ENCODE peak calls at places on chromosomes 5 and 9, in four cellular contexts. F, T, E and N are unnamed samples.

GRCh38 chr5:143412656-143413342 is 9.3 kb upstream of the NR3C1 start:
- DNase-seq in F (no peak), T (no peak), E (no peak), N (no peak)

GRCh38 chr5:143110591-143110990 is 292.9 kb downstream of the NR3C1 start:
- DNase-seq in F (no peak), T (no peak), E (no peak), N (no peak)

GRCh38 chr5:136052692-136053335 is 24.0 kb downstream of the TGFBI start:
- DNase-seq in F (no peak), T (no peak), E (no peak), N (no peak)

GRCh38 chr5:73615947-73616346 is 10.0 kb upstream of the ARHGEF28 start:
- DNase-seq in F (no peak), T (no peak), E (no peak), N (no peak)

GRCh38 chr5:113749334-113749733 is 235.8 kb downstream of the YTHDC2 start:
- DNase-seq in F (no peak), T (no peak), E (no peak), N (no peak)

GRCh38 chr9:132739705-132740310 is 69.5 kb downstream of the GTF3C4 start:
- DNase-seq in F (no peak), T (no peak), E (no peak), N (no peak)

GRCh38 chr9:21788752-21789151 is 13.7 kb upstream of the MTAP start:
- DNase-seq in F (no peak), T (no peak), E (no peak), N (no peak)

GRCh38 chr5:57499262-57500050 is 16.8 kb upstream of the ACTBL2 start:
- DNase-seq in F (no peak), T (peak; percentile 11), E (no peak), N (no peak)

GRCh38 chr5:55603947-55604346 is 69.2 kb upstream of the PLPP1 start:
- DNase-seq in F (no peak), T (peak; percentile 9), E (no peak), N (no peak)

GRCh38 chr5:130198927-130199326 is 294.7 kb downstream of the CHSY3 start:
- DNase-seq in F (no peak), T (peak; percentile 56), E (no peak), N (peak; percentile 6)

GRCh38 chr9:130661461-130662098 is 2.8 kb upstream of the PRDM12 start:
- DNase-seq in F (no peak), T (no peak), E (no peak), N (no peak)

GRCh38 chr5:33756481-33756880 is 135.3 kb downstream of the ADAMTS12 start:
- DNase-seq in F (no peak), T (no peak), E (no peak), N (no peak)

GRCh38 chr5:58021476-58021875 is 438.4 kb downstream of the PLK2 start:
- DNase-seq in F (no peak), T (no peak), E (no peak), N (no peak)

GRCh38 chr5:175652741-175653663 is 4.9 kb upstream of the HRH2 start:
- DNase-seq in F (no peak), T (no peak), E (no peak), N (peak; percentile 40)

GRCh38 chr5:15687401-15687800 is 187.4 kb downstream of the FBXL7 start:
- DNase-seq in F (no peak), T (no peak), E (no peak), N (no peak)

GRCh38 chr9:32705059-32705458 is 69.6 kb upstream of the TAF1L start:
- DNase-seq in F (no peak), T (no peak), E (no peak), N (no peak)

GRCh38 chr9:36603006-36603405 is 30.3 kb downstream of the MELK start:
- DNase-seq in F (no peak), T (no peak), E (no peak), N (no peak)

GRCh38 chr9:124388275-124389048 is 26.8 kb downstream of the PSMB7 start:
- DNase-seq in F (no peak), T (peak; percentile 5), E (no peak), N (no peak)

GRCh38 chr5:113085084-113085414 is 108.5 kb downstream of the DCP2 start:
- DNase-seq in F (no peak), T (no peak), E (no peak), N (no peak)

GRCh38 chr9:113558632-113559502 is 95.3 kb downstream of the RGS3 start:
- DNase-seq in F (peak; percentile 88), T (no peak), E (peak; percentile 63), N (no peak)

GRCh38 chr5:83029912-83030311 is 47.3 kb downstream of the TMEM167A start:
- DNase-seq in F (no peak), T (no peak), E (no peak), N (no peak)

GRCh38 chr9:137694962-137695875 is 76.4 kb downstream of the EHMT1 start:
- DNase-seq in F (peak; percentile 45), T (peak; percentile 79), E (peak; percentile 70), N (no peak)

GRCh38 chr5:10528056-10528816 is 35.6 kb upstream of the ANKRD33B start:
- DNase-seq in F (no peak), T (no peak), E (no peak), N (no peak)

GRCh38 chr9:8428389-8428788 is 628.8 kb upstream of the DMAC1 start:
- DNase-seq in F (no peak), T (no peak), E (no peak), N (peak; percentile 87)

GRCh38 chr5:53001541-53001940 is 12.4 kb downstream of the ITGA2 start:
- DNase-seq in F (no peak), T (no peak), E (no peak), N (no peak)

GRCh38 chr5:54701179-54701578 is 183.6 kb downstream of the SNX18 start:
- DNase-seq in F (no peak), T (no peak), E (peak; percentile 61), N (no peak)

GRCh38 chr5:69510694-69511093 is 18.1 kb downstream of the OCLN start:
- DNase-seq in F (no peak), T (no peak), E (no peak), N (no peak)

GRCh38 chr5:69517763-69518212 is 25.2 kb downstream of the OCLN start:
- DNase-seq in F (no peak), T (no peak), E (no peak), N (no peak)

GRCh38 chr5:69509212-69509611 is 16.6 kb downstream of the OCLN start:
- DNase-seq in F (no peak), T (no peak), E (no peak), N (no peak)

GRCh38 chr5:69512740-69513260 is 20.2 kb downstream of the OCLN start:
- DNase-seq in F (no peak), T (no peak), E (no peak), N (no peak)
- H3K27ac ChIP-seq in F (no peak overlapping the region), T (no peak overlapping the region), E (peak overlapping the region; percentile 19), N (no peak overlapping the region)

DNA sequence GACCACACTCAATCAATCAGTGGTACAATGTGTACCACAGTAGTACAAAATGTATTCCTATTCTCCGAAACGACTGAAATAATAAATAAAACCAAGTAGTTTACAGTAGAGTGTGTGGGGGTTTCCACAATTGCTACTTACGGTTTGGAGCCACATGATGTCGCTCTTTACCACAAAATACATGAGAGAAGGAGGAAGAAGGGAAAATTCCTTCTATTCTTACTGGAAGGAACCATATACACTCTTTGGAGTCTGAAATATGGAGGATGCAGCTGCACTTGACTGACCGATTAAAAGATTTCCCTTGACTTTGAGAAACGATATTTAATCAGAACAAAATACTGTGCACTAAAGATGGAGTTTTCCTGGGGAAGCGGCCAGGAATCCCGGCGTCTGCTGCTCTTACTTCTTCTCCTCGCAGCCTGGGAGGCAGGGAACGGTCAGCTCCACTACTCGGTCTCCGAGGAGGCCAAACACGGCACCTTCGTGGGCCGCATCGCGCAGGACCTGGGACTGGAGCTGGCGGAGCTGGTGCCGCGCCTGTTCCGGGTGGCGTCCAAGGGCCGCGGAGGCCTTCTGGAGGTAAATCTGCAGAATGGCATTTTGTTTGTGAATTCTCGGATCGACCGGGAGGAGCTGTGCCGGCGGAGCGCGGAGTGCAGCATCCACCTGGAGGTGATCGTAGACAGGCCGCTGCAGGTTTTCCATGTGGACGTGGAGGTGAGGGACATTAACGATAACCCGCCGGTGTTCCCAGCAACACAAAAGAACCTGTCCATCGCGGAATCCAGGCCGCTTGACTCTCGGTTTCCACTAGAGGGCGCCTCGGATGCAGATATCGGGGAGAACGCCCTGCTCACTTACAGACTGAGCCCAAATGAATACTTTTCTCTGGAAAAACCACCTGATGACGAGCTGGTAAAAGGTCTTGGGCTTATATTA is at the start of gene PCDHA4:
- DNase-seq in F (no peak), T (no peak), E (no peak), N (no peak)
- H3K4me3 ChIP-seq in F (peak within 1 kb of the TSS; percentile 56), T (no peak within 1 kb of the TSS), E (peak within 1 kb of the TSS; percentile 42), N (no peak within 1 kb of the TSS)

GRCh38 chr5:97182571-97183099 is 412 bp downstream of the RIOK2 start:
- DNase-seq in F (no peak), T (peak; percentile 25), E (no peak), N (no peak)
- H3K27ac ChIP-seq in F (peak overlapping the region; percentile 94), T (peak overlapping the region; percentile 88), E (peak overlapping the region; percentile 90), N (peak overlapping the region; percentile 97)

DNA sequence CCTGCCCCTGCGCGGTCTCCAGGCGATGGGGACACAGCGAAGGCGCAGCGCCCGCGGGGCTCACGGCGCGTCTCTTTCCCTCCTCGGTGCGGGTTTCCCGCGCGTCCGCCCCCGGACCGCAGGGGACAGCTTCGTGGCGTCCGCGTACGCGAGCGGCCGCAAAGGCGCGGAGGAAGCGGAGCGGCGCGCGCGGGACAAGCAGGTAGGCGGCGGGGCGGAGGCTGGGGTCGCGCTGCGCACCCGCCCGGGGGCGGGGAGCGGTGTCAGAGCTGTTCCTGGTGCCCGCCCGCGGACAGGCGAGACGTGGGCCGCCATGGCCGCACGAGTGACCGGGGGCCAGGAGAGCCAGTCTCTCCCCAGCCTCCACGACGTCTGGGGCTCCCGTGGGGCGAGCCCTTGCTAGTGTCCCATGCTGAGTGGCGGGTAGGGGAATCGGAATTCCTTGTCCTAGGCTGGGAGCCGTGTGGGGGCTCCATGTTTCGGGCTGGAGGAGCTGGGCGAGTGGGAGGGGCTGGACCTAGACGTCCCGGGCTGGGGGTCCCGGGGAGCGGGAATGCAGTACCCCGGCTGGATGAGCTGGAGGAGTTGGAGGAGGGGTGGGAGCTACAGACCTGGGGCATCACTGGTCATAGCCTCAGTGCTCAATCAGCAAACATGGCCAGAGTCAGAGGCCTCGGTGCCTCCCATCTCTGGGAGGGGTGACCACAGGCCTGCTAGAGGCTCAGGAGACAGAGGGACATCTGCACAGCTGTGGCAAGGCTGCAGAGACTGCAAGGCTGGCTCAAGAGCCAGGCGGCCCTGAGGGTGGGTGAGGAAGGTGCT is 968 bp downstream of the NKD2 start:
- DNase-seq in F (peak; percentile 18), T (no peak), E (peak; percentile 30), N (no peak)
- H3K4me3 ChIP-seq in F (peak overlapping the region; percentile 59), T (no peak overlapping the region), E (peak overlapping the region; percentile 55), N (no peak overlapping the region)

GRCh38 chr9:126689027-126689825 is 75.5 kb downstream of the LMX1B start:
- DNase-seq in F (no peak), T (no peak), E (no peak), N (no peak)
- H3K27ac ChIP-seq in F (no peak overlapping the region), T (no peak overlapping the region), E (no peak overlapping the region), N (no peak overlapping the region)

DNA sequence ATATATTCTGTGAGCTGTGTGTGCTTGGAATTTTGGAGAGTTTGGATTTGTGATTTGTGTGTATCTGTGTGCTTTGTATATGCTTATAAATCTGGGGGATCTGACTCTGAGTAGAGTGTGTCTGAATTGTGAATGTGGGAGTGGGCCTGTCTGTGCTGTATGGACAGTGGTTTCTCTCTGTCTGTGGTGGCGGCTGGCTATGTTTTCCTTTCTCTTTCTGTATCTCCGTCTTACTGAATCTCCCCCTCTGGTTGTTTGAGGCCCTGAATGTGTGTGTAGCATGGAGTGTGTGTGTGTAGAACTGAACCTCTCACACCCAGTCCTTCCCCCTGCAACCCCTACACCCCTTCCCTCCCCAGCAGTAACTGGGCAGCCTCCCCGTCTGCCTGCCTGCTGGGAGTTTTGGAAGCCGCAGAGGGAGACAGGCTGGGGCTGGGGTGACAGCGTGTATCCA is 4.7 kb downstream of the CXXC5 start:
- DNase-seq in F (no peak), T (peak; percentile 49), E (no peak), N (no peak)
- H3K4me3 ChIP-seq in F (peak overlapping the region; percentile 98), T (peak overlapping the region; percentile 94), E (no peak overlapping the region), N (no peak overlapping the region)